ENCODE peak calls at places on chromosomes 13 and 19, in eight cellular contexts. One of them, this sample, is unnamed.

GRCh38 chr13:46386996-46387851 is at the start of gene RUBCNL:
- DNase-seq in NCI-H774: no peak
- DNase-seq in GM23338: peak; percentile 74
- DNase-seq in NCI-H1417: peak; percentile 63
- DNase-seq in fibroblast of villous mesenchyme: no peak
- DNase-seq in fibroblast of mammary gland: peak; percentile 64
- DNase-seq in Caco-2: peak; percentile 79
- DNase-seq in AG08396: no peak
- DNase-seq in this sample: peak; percentile 82

GRCh38 chr19:13882841-13883240 is 5.9 kb downstream of the NANOS3 start:
- DNase-seq in NCI-H774: no peak
- DNase-seq in GM23338: no peak
- DNase-seq in NCI-H1417: no peak
- DNase-seq in fibroblast of villous mesenchyme: no peak
- DNase-seq in fibroblast of mammary gland: no peak
- DNase-seq in Caco-2: no peak
- DNase-seq in AG08396: no peak
- DNase-seq in this sample: no peak

GRCh38 chr19:38850231-38850975 is 617 bp upstream of the HNRNPL start:
- DNase-seq in NCI-H774: peak; percentile 100
- DNase-seq in GM23338: peak; percentile 100
- DNase-seq in NCI-H1417: peak; percentile 100
- DNase-seq in fibroblast of villous mesenchyme: peak; percentile 100
- DNase-seq in fibroblast of mammary gland: peak; percentile 100
- DNase-seq in Caco-2: peak; percentile 100
- DNase-seq in AG08396: peak; percentile 99
- DNase-seq in this sample: peak; percentile 100

GRCh38 chr13:94343243-94343585 is 136.3 kb downstream of the DCT start:
- DNase-seq in NCI-H774: no peak
- DNase-seq in GM23338: no peak
- DNase-seq in NCI-H1417: no peak
- DNase-seq in fibroblast of villous mesenchyme: peak; percentile 79
- DNase-seq in fibroblast of mammary gland: peak; percentile 33
- DNase-seq in Caco-2: no peak
- DNase-seq in AG08396: no peak
- DNase-seq in this sample: no peak

GRCh38 chr19:17450264-17451075 is 2.0 kb upstream of the TMEM221 start:
- DNase-seq in NCI-H774: no peak
- DNase-seq in GM23338: no peak
- DNase-seq in NCI-H1417: no peak
- DNase-seq in fibroblast of villous mesenchyme: no peak
- DNase-seq in fibroblast of mammary gland: no peak
- DNase-seq in Caco-2: no peak
- DNase-seq in AG08396: no peak
- DNase-seq in this sample: no peak

GRCh38 chr19:50224986-50225747 is 21.7 kb downstream of the MYH14 start:
- DNase-seq in NCI-H774: no peak
- DNase-seq in GM23338: no peak
- DNase-seq in NCI-H1417: no peak
- DNase-seq in fibroblast of villous mesenchyme: no peak
- DNase-seq in fibroblast of mammary gland: no peak
- DNase-seq in Caco-2: no peak
- DNase-seq in AG08396: no peak
- DNase-seq in this sample: no peak

GRCh38 chr13:101453784-101454201 is 1.3 kb downstream of the ITGBL1 start:
- DNase-seq in NCI-H774: no peak
- DNase-seq in GM23338: peak; percentile 69
- DNase-seq in NCI-H1417: no peak
- DNase-seq in fibroblast of villous mesenchyme: no peak
- DNase-seq in fibroblast of mammary gland: no peak
- DNase-seq in Caco-2: no peak
- DNase-seq in AG08396: no peak
- DNase-seq in this sample: no peak

GRCh38 chr19:20371911-20372310 is 193.7 kb downstream of the ZNF737 start:
- DNase-seq in NCI-H774: no peak
- DNase-seq in GM23338: peak; percentile 34
- DNase-seq in NCI-H1417: no peak
- DNase-seq in fibroblast of villous mesenchyme: no peak
- DNase-seq in fibroblast of mammary gland: no peak
- DNase-seq in Caco-2: no peak
- DNase-seq in AG08396: no peak
- DNase-seq in this sample: peak; percentile 89

GRCh38 chr13:79404361-79404760 is 1.7 kb downstream of the RBM26 start:
- DNase-seq in NCI-H774: no peak
- DNase-seq in GM23338: no peak
- DNase-seq in NCI-H1417: no peak
- DNase-seq in fibroblast of villous mesenchyme: no peak
- DNase-seq in fibroblast of mammary gland: peak; percentile 14
- DNase-seq in Caco-2: no peak
- DNase-seq in AG08396: no peak
- DNase-seq in this sample: no peak

GRCh38 chr19:50432221-50432626 is 468 bp upstream of the MYBPC2 start:
- DNase-seq in NCI-H774: no peak
- DNase-seq in GM23338: peak; percentile 69
- DNase-seq in NCI-H1417: peak; percentile 30
- DNase-seq in fibroblast of villous mesenchyme: peak; percentile 4
- DNase-seq in fibroblast of mammary gland: no peak
- DNase-seq in Caco-2: no peak
- DNase-seq in AG08396: no peak
- DNase-seq in this sample: peak; percentile 46

GRCh38 chr13:77391475-77391874 is 64.6 kb upstream of the MYCBP2 start:
- DNase-seq in NCI-H774: no peak
- DNase-seq in GM23338: no peak
- DNase-seq in NCI-H1417: no peak
- DNase-seq in fibroblast of villous mesenchyme: no peak
- DNase-seq in fibroblast of mammary gland: no peak
- DNase-seq in Caco-2: no peak
- DNase-seq in AG08396: no peak
- DNase-seq in this sample: no peak

GRCh38 chr13:65638572-65639168 is 1591.5 kb downstream of the PCDH9 start:
- DNase-seq in NCI-H774: no peak
- DNase-seq in GM23338: peak; percentile 72
- DNase-seq in NCI-H1417: peak; percentile 48
- DNase-seq in fibroblast of villous mesenchyme: peak; percentile 17
- DNase-seq in fibroblast of mammary gland: peak; percentile 65
- DNase-seq in Caco-2: no peak
- DNase-seq in AG08396: peak; percentile 8
- DNase-seq in this sample: peak; percentile 60

GRCh38 chr13:105914637-105915036 is 620.8 kb downstream of the EFNB2 start:
- DNase-seq in NCI-H774: no peak
- DNase-seq in GM23338: no peak
- DNase-seq in NCI-H1417: no peak
- DNase-seq in fibroblast of villous mesenchyme: peak; percentile 83
- DNase-seq in fibroblast of mammary gland: peak; percentile 88
- DNase-seq in Caco-2: no peak
- DNase-seq in AG08396: peak; percentile 39
- DNase-seq in this sample: no peak

GRCh38 chr13:106503730-106504129 is 31.7 kb downstream of the EFNB2 start:
- DNase-seq in NCI-H774: no peak
- DNase-seq in GM23338: no peak
- DNase-seq in NCI-H1417: no peak
- DNase-seq in fibroblast of villous mesenchyme: no peak
- DNase-seq in fibroblast of mammary gland: no peak
- DNase-seq in Caco-2: no peak
- DNase-seq in AG08396: no peak
- DNase-seq in this sample: no peak

GRCh38 chr13:50916701-50917184 is 7.2 kb downstream of the RNASEH2B start:
- DNase-seq in NCI-H774: no peak
- DNase-seq in GM23338: no peak
- DNase-seq in NCI-H1417: no peak
- DNase-seq in fibroblast of villous mesenchyme: no peak
- DNase-seq in fibroblast of mammary gland: no peak
- DNase-seq in Caco-2: no peak
- DNase-seq in AG08396: no peak
- DNase-seq in this sample: peak; percentile 35

GRCh38 chr13:42381165-42381425 is 109.1 kb downstream of the AKAP11 start:
- DNase-seq in NCI-H774: no peak
- DNase-seq in GM23338: no peak
- DNase-seq in NCI-H1417: no peak
- DNase-seq in fibroblast of villous mesenchyme: no peak
- DNase-seq in fibroblast of mammary gland: no peak
- DNase-seq in Caco-2: no peak
- DNase-seq in AG08396: no peak
- DNase-seq in this sample: no peak

GRCh38 chr19:52542984-52543664 is 15.7 kb downstream of the ZNF808 start:
- DNase-seq in NCI-H774: no peak
- DNase-seq in GM23338: no peak
- DNase-seq in NCI-H1417: no peak
- DNase-seq in fibroblast of villous mesenchyme: no peak
- DNase-seq in fibroblast of mammary gland: no peak
- DNase-seq in Caco-2: no peak
- DNase-seq in AG08396: no peak
- DNase-seq in this sample: no peak

GRCh38 chr19:45918721-45919120 is 4.1 kb upstream of the NANOS2 start:
- DNase-seq in NCI-H774: no peak
- DNase-seq in GM23338: no peak
- DNase-seq in NCI-H1417: no peak
- DNase-seq in fibroblast of villous mesenchyme: no peak
- DNase-seq in fibroblast of mammary gland: no peak
- DNase-seq in Caco-2: no peak
- DNase-seq in AG08396: no peak
- DNase-seq in this sample: no peak

This sample was measured in mesendoderm.